ENCODE peak calls at places on chromosomes 13 and 19, in nine cellular contexts. N, P, A, F, Z, W, U, V and I are unnamed samples.

GRCh38 chr13:33640832-33641231 is 177.1 kb upstream of the RFC3 start:
- DNase-seq in N (peak), P (no peak), F (no peak), U (no peak), V (no peak), A (no peak), W (no peak), Z (no peak), I (no peak)

GRCh38 chr13:61406275-61406674 is 9.4 kb downstream of the PCDH20 start:
- DNase-seq in P (no peak), U (no peak), Z (no peak), W (no peak), A (no peak), V (no peak), F (no peak), N (no peak), I (no peak)

GRCh38 chr13:66216723-66217122 is 1013.4 kb downstream of the PCDH9 start:
- DNase-seq in F (no peak), W (no peak), V (no peak), P (no peak), Z (no peak), N (no peak), U (no peak), A (no peak), I (peak)

GRCh38 chr19:8367327-8368001 is 3.5 kb downstream of the ANGPTL4 start:
- DNase-seq in F (peak), V (peak), W (peak), U (no peak), A (peak), N (peak), Z (peak), P (no peak), I (peak)

GRCh38 chr13:40682449-40683240 is 16.2 kb upstream of the FOXO1 start:
- DNase-seq in A (no peak), V (peak), P (no peak), F (no peak), N (peak), Z (no peak), W (no peak), U (no peak), I (peak)

GRCh38 chr13:75935805-75936204 is 299.7 kb downstream of the LMO7 start:
- DNase-seq in V (no peak), F (no peak), W (no peak), N (no peak), U (no peak), P (no peak), A (no peak), Z (no peak), I (no peak)

GRCh38 chr13:36088001-36088400 is 43.2 kb downstream of the DCLK1 start:
- DNase-seq in Z (no peak), A (no peak), P (no peak), W (no peak), V (peak), U (no peak), N (peak), F (peak), I (no peak)

GRCh38 chr19:44163789-44164188 is 1.1 kb upstream of the ZNF226 start:
- DNase-seq in V (no peak), U (no peak), P (no peak), N (no peak), F (no peak), A (no peak), W (no peak), Z (no peak), I (no peak)

GRCh38 chr19:6209680-6210079 is 70.1 kb downstream of the MLLT1 start:
- DNase-seq in U (no peak), F (no peak), Z (no peak), A (no peak), W (no peak), P (no peak), V (no peak), N (no peak), I (no peak)

GRCh38 chr13:36965767-36966166 is 33.4 kb downstream of the ALG5 start:
- DNase-seq in V (peak), N (peak), U (no peak), A (no peak), Z (no peak), F (peak), W (peak), P (no peak), I (peak)

GRCh38 chr19:40811478-40812341 is 12.7 kb downstream of the EGLN2 start:
- DNase-seq in U (no peak), W (no peak), P (no peak), V (no peak), F (no peak), A (no peak), Z (no peak), N (no peak), I (no peak)

GRCh38 chr13:61286148-61286745 is 129.4 kb downstream of the PCDH20 start:
- DNase-seq in U (no peak), A (no peak), P (no peak), V (no peak), F (no peak), N (peak), Z (no peak), W (no peak), I (no peak)

GRCh38 chr13:24506698-24507335 is 5.8 kb downstream of the PARP4 start:
- DNase-seq in V (no peak), P (no peak), F (no peak), A (no peak), Z (no peak), U (no peak), N (no peak), W (no peak), I (no peak)

GRCh38 chr13:108342369-108343289 is 73.1 kb downstream of the TNFSF13B start:
- DNase-seq in F (peak), N (peak), P (peak), U (no peak), V (peak), Z (no peak), W (no peak), A (no peak), I (peak)

GRCh38 chr13:48214519-48215121 is 18.4 kb upstream of the ITM2B start:
- DNase-seq in F (no peak), W (no peak), N (peak), U (no peak), V (no peak), P (no peak), A (no peak), Z (no peak), I (no peak)

GRCh38 chr13:114140131-114140908 is 7.9 kb upstream of the RASA3 start:
- DNase-seq in F (no peak), Z (no peak), U (no peak), V (no peak), N (no peak), P (no peak), W (no peak), A (no peak), I (no peak)

GRCh38 chr19:46955114-46955812 is 64.4 kb upstream of the NPAS1 start:
- DNase-seq in A (no peak), P (peak), U (no peak), N (no peak), F (no peak), V (peak), Z (no peak), W (no peak), I (peak)

GRCh38 chr19:2327773-2328400 is 499 bp downstream of the LSM7 start:
- DNase-seq in Z (peak), N (peak), A (peak), V (peak), U (no peak), F (peak), W (peak), P (peak), I (peak)

GRCh38 chr19:34707661-34708060 is 26.4 kb upstream of the ZNF181 start:
- DNase-seq in V (no peak), F (no peak), W (no peak), P (no peak), N (no peak), Z (no peak), U (no peak), A (no peak), I (no peak)

GRCh38 chr19:32387701-32388392 is 17.7 kb upstream of the DPY19L3 start:
- DNase-seq in Z (no peak), U (no peak), V (peak), W (no peak), N (peak), A (no peak), P (no peak), F (no peak), I (peak)

GRCh38 chr13:99039718-99040280 is 61.9 kb upstream of the DOCK9 start:
- DNase-seq in Z (no peak), W (no peak), F (no peak), A (no peak), V (no peak), P (no peak), N (no peak), U (no peak), I (no peak)

GRCh38 chr13:44013666-44014291 is 134.1 kb downstream of the LACC1 start:
- DNase-seq in N (peak), P (no peak), V (peak), Z (no peak), F (peak), U (no peak), W (no peak), A (no peak), I (peak)

GRCh38 chr19:41706741-41707501 is 1.5 kb upstream of the CEACAM5 start:
- DNase-seq in A (peak), F (peak), W (peak), V (no peak), P (peak), U (no peak), N (peak), Z (no peak), I (no peak)

GRCh38 chr13:111917901-111918300 is 149.0 kb upstream of the SOX1 start:
- DNase-seq in W (no peak), F (no peak), N (no peak), Z (no peak), A (no peak), U (no peak), P (no peak), V (no peak), I (no peak)

GRCh38 chr13:28297341-28297740 is 159.0 kb downstream of the PAN3 start:
- DNase-seq in U (no peak), A (no peak), F (no peak), V (peak), W (no peak), N (no peak), Z (no peak), P (no peak), I (no peak)

GRCh38 chr19:57227461-57227860 is 3.4 kb upstream of the AURKC start:
- DNase-seq in W (no peak), P (no peak), Z (no peak), F (no peak), U (no peak), N (no peak), V (no peak), A (no peak), I (no peak)

GRCh38 chr13:111143875-111144540 is 28.9 kb downstream of the ARHGEF7 start:
- DNase-seq in P (no peak), Z (no peak), W (no peak), A (no peak), V (no peak), N (peak), F (no peak), U (no peak), I (peak)

GRCh38 chr13:98570929-98571372 is 6.0 kb downstream of the STK24 start:
- DNase-seq in W (peak), P (peak), U (no peak), V (peak), Z (no peak), A (peak), F (peak), N (peak), I (no peak)

GRCh38 chr13:35891973-35892441 is 239.2 kb downstream of the DCLK1 start:
- DNase-seq in F (peak), A (peak), U (no peak), N (peak), Z (no peak), W (peak), P (no peak), V (peak), I (peak)

GRCh38 chr13:39273953-39274352 is 235.7 kb downstream of the NHLRC3 start:
- DNase-seq in P (peak), W (peak), F (peak), N (peak), Z (no peak), A (no peak), V (peak), U (no peak), I (peak)

GRCh38 chr19:18377026-18377425 is 8.9 kb upstream of the GDF15 start:
- DNase-seq in F (no peak), W (no peak), Z (no peak), V (no peak), U (no peak), N (no peak), A (no peak), P (no peak), I (no peak)

GRCh38 chr13:28582225-28582891 is 76.6 kb upstream of the POMP start:
- DNase-seq in A (no peak), P (peak), V (no peak), F (no peak), N (no peak), Z (no peak), W (no peak), U (no peak), I (no peak)

GRCh38 chr13:90416519-90416918 is 931.0 kb upstream of the MIR17HG start:
- DNase-seq in U (no peak), P (no peak), W (no peak), N (no peak), A (no peak), V (peak), F (no peak), Z (peak), I (peak)

GRCh38 chr13:101415358-101416174 is 742 bp downstream of the NALCN start:
- DNase-seq in V (no peak), N (no peak), Z (no peak), F (no peak), P (no peak), A (no peak), U (peak), W (no peak), I (no peak)

GRCh38 chr19:53157601-53158000 is 1.3 kb downstream of the ZNF347 start:
- DNase-seq in U (no peak), Z (no peak), W (no peak), N (peak), F (no peak), V (peak), P (no peak), A (no peak), I (peak)

GRCh38 chr19:37779139-37780035 is at the start of gene ZNF573:
- DNase-seq in V (peak), A (peak), N (peak), W (peak), U (peak), Z (peak), F (peak), P (peak), I (peak)
- TF ChIP-seq CTCF in V (peak), A (no peak), N (peak), W (no peak), U (peak), Z (no peak), F (no peak), P (no peak), I (peak)

DNA sequence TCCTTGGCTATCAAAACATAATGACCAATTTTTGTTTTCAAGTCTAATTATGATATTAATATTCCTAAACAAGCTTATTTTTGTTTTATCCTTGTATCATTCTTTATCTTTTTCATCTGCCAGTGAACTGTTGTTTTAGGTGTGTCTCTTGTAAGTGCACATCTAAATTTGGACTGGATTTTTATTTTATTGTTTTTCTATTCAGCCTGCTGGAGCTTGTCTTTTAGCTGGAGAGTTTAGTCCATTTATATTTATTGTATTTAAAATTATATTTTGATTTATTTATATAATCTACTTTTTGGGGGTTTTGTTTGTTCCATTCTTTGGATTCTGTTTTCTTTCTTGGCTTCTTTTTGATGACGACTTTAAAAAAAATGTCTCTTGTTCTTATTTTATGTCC is 159.0 kb downstream of the PCCA start:
- DNase-seq in A (no peak), V (no peak), Z (no peak), P (no peak), N (no peak), W (no peak), U (no peak), F (no peak), I (no peak)
- TF ChIP-seq CTCF in A (no peak), V (no peak), Z (no peak), P (no peak), N (no peak), W (no peak), U (no peak), F (no peak), I (no peak)

GRCh38 chr19:24033308-24033961 is 53.6 kb upstream of the ZNF254 start:
- DNase-seq in N (peak), P (peak), W (peak), A (peak), Z (peak), F (peak), U (peak), V (peak), I (peak)
- TF ChIP-seq CTCF in N (no peak), P (no peak), W (no peak), A (no peak), Z (no peak), F (no peak), U (no peak), V (no peak), I (no peak)

DNA sequence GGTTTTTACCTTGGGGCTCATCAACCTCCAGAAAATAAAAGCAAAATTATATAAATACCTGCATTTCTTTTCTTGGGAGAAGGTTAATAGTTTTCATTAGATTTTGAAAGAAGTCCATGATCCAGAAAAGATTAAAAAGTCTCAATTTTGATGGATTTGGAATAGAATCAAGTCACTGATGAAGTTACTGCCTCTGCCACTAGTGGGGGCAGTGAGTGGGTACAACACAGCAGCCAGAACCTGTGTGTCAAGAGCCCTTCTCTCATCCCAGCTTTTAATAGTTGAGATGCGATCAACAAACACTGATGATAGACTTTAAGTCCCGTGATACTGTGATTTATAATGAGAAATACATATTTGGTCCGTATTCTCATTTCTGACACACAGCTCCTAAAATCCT is 686.7 kb downstream of the DIAPH3 start:
- DNase-seq in F (no peak), V (no peak), Z (no peak), U (no peak), P (no peak), A (no peak), W (no peak), N (no peak), I (no peak)
- TF ChIP-seq CTCF in F (no peak), V (no peak), Z (no peak), U (peak), P (no peak), A (no peak), W (no peak), N (peak), I (peak)

GRCh38 chr13:26718146-26718545 is 42.4 kb downstream of the GPR12 start:
- DNase-seq in N (no peak), W (no peak), A (no peak), Z (no peak), F (no peak), V (no peak), U (no peak), P (no peak), I (no peak)

GRCh38 chr13:26716984-26717383 is 43.6 kb downstream of the GPR12 start:
- DNase-seq in A (no peak), P (no peak), U (no peak), V (no peak), N (no peak), Z (no peak), W (no peak), F (no peak), I (no peak)

GRCh38 chr13:26721251-26721939 is 39.2 kb downstream of the GPR12 start:
- DNase-seq in F (no peak), U (no peak), Z (no peak), V (no peak), N (no peak), A (no peak), P (peak), W (no peak), I (no peak)

GRCh38 chr13:26718872-26719271 is 41.7 kb downstream of the GPR12 start:
- DNase-seq in V (no peak), N (no peak), P (no peak), Z (no peak), W (no peak), F (no peak), A (no peak), U (no peak), I (no peak)

GRCh38 chr13:26719356-26719945 is 41.1 kb downstream of the GPR12 start:
- DNase-seq in N (no peak), P (no peak), Z (no peak), V (no peak), W (no peak), U (no peak), A (no peak), F (no peak), I (peak)
- TF ChIP-seq CTCF in N (peak), P (no peak), Z (no peak), V (peak), W (no peak), U (no peak), A (no peak), F (no peak), I (peak)

GRCh38 chr19:48812094-48812929 is 1.5 kb upstream of the BCAT2 start:
- DNase-seq in N (peak), Z (peak), P (peak), U (peak), V (peak), W (peak), F (peak), A (peak), I (peak)
- TF ChIP-seq CTCF in N (peak), Z (no peak), P (no peak), U (no peak), V (no peak), W (no peak), F (no peak), A (no peak), I (no peak)

DNA sequence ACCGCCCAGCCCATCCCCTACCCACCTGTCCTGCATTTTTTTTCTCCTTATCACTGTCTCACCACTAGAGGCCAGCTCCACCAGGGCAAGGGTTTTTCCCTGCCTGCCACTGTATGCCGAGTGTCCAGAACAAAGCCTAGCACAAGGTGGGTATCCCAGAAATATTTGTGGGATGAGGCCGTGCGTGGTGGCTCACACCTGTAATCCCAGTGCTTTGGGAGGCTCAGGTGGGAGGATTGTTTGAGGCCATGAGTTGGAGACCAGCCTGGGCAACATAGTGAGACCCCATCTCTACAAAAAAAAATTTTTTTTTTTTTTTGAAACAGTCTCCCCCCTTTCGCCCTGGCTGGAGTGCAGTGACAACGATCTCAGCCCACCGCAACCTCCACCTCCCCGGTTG is 2.9 kb upstream of the MRI1 start:
- DNase-seq in N (no peak), F (no peak), V (no peak), U (no peak), A (no peak), W (no peak), Z (no peak), P (no peak), I (no peak)
- TF ChIP-seq CTCF in N (no peak), F (no peak), V (no peak), U (no peak), A (no peak), W (no peak), Z (no peak), P (peak), I (no peak)

DNA sequence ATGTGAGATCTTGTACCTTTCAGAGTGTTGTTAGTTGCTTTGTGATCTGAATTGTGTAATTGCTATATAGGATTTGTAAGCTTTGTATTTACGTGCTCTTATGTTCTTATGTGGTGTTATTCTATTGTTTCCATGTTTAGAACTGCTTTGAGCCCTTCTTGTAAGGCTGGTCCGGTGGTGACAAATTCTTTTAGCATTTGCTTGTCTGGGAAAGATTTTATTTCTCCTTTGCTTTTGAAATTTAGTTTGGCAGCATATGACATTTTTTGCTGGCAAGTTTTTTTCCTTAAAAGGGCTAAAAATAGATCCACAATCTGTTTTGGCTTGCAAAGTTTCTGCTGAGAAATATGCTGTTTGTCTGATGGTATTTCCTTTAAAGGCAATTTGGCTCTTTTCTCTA is 1089.2 kb upstream of the PCDH9 start:
- DNase-seq in F (no peak), U (no peak), V (peak), N (no peak), W (no peak), Z (no peak), P (no peak), A (no peak), I (no peak)
- TF ChIP-seq CTCF in F (no peak), U (no peak), V (no peak), N (no peak), W (no peak), Z (no peak), P (no peak), A (no peak), I (no peak)

GRCh38 chr13:79503069-79503468 is 22.1 kb downstream of the NDFIP2 start:
- DNase-seq in V (no peak), W (no peak), U (no peak), P (no peak), A (no peak), Z (no peak), N (no peak), F (no peak), I (no peak)
- TF ChIP-seq CTCF in V (no peak), W (no peak), U (no peak), P (no peak), A (no peak), Z (no peak), N (no peak), F (no peak), I (no peak)